ENCODE peak calls at places on chromosome 7, in four cellular contexts. V is HCT116, Z is K562, H is transverse colon. Y is an unnamed sample.

GRCh38 chr7:22781230-22781711 is 41.4 kb downstream of the TOMM7 start:
- DNase-seq in Z (peak; percentile 22), V (no peak), H (no peak), Y (no peak)

GRCh38 chr7:89687266-89687665 is 467.0 kb upstream of the STEAP1 start:
- DNase-seq in V (no peak), H (no peak), Z (no peak), Y (no peak)

GRCh38 chr7:49774459-49775064 is 1.1 kb downstream of the VWC2 start:
- DNase-seq in Z (no peak), H (no peak), V (no peak), Y (no peak)

GRCh38 chr7:41107938-41108448 is 594.9 kb downstream of the INHBA start:
- DNase-seq in H (no peak), Z (no peak), V (no peak), Y (no peak)

GRCh38 chr7:151251926-151252835 is 3.7 kb upstream of the SMARCD3 start:
- DNase-seq in V (no peak), H (peak; percentile 54), Z (peak; percentile 89), Y (no peak)

GRCh38 chr7:121202834-121203233 is 126.0 kb upstream of the WNT16 start:
- DNase-seq in Z (no peak), V (peak; percentile 3), H (no peak), Y (no peak)

GRCh38 chr7:87818336-87818735 is 57.8 kb downstream of the SLC25A40 start:
- DNase-seq in V (no peak), H (no peak), Z (no peak), Y (no peak)

GRCh38 chr7:141701489-141702046 is 398 bp downstream of the DENND11 start:
- DNase-seq in Z (peak; percentile 27), H (peak; percentile 59), V (no peak), Y (peak; percentile 18)

GRCh38 chr7:145534301-145534700 is 582.3 kb upstream of the CNTNAP2 start:
- DNase-seq in Z (no peak), H (no peak), V (no peak), Y (no peak)

GRCh38 chr7:128932862-128933821 is 4.6 kb upstream of the IRF5 start:
- DNase-seq in Z (no peak), V (no peak), H (peak; percentile 58), Y (no peak)

GRCh38 chr7:50684011-50684701 is 98.5 kb downstream of the GRB10 start:
- DNase-seq in V (no peak), Z (no peak), H (no peak), Y (no peak)

GRCh38 chr7:124702385-124702784 is 63.2 kb downstream of the GPR37 start:
- DNase-seq in Z (no peak), H (no peak), V (no peak), Y (no peak)

GRCh38 chr7:51310131-51310583 is 6.5 kb downstream of the COBL start:
- DNase-seq in V (no peak), Z (no peak), H (no peak), Y (no peak)

GRCh38 chr7:134547738-134548054 is 1.2 kb upstream of the AKR1B15 start:
- DNase-seq in H (peak; percentile 76), V (no peak), Z (peak; percentile 84), Y (peak; percentile 62)

GRCh38 chr7:28919510-28919909 is 38.6 kb downstream of the TRIL start:
- DNase-seq in H (no peak), Z (no peak), V (no peak), Y (no peak)

GRCh38 chr7:604038-604883 is 84.6 kb upstream of the PDGFA start:
- DNase-seq in H (peak; percentile 82), Z (peak; percentile 86), V (no peak), Y (peak; percentile 45)
- TF ChIP-seq POLR2A in H (peak; percentile 66), Z (peak; percentile 86), V (no peak), Y (no peak)

GRCh38 chr7:55081067-55081853 is 62.4 kb downstream of the EGFR start:
- DNase-seq in Z (no peak), V (no peak), H (no peak), Y (no peak)

GRCh38 chr7:55077581-55078410 is 59.0 kb downstream of the EGFR start:
- DNase-seq in Z (no peak), V (no peak), H (peak; percentile 93), Y (no peak)

GRCh38 chr7:55075464-55075971 is 56.7 kb downstream of the EGFR start:
- DNase-seq in V (no peak), Z (no peak), H (peak; percentile 37), Y (no peak)

GRCh38 chr7:55080000-55080629 is 61.3 kb downstream of the EGFR start:
- DNase-seq in V (no peak), H (no peak), Z (no peak), Y (no peak)

GRCh38 chr7:55078465-55079372 is 59.9 kb downstream of the EGFR start:
- DNase-seq in V (no peak), H (peak; percentile 81), Z (peak; percentile 17), Y (no peak)
- H3K27ac ChIP-seq in V (peak overlapping the region; percentile 39), H (peak overlapping the region; percentile 86), Z (no peak overlapping the region), Y (no peak overlapping the region)

GRCh38 chr7:101162551-101163280 is 2.7 kb downstream of the VGF start:
- DNase-seq in Z (peak; percentile 78), V (no peak), H (peak; percentile 57), Y (no peak)
- TF ChIP-seq POLR2AphosphoS5 in Z (no peak), V (peak; percentile 85), H (no peak), Y (no peak)

DNA sequence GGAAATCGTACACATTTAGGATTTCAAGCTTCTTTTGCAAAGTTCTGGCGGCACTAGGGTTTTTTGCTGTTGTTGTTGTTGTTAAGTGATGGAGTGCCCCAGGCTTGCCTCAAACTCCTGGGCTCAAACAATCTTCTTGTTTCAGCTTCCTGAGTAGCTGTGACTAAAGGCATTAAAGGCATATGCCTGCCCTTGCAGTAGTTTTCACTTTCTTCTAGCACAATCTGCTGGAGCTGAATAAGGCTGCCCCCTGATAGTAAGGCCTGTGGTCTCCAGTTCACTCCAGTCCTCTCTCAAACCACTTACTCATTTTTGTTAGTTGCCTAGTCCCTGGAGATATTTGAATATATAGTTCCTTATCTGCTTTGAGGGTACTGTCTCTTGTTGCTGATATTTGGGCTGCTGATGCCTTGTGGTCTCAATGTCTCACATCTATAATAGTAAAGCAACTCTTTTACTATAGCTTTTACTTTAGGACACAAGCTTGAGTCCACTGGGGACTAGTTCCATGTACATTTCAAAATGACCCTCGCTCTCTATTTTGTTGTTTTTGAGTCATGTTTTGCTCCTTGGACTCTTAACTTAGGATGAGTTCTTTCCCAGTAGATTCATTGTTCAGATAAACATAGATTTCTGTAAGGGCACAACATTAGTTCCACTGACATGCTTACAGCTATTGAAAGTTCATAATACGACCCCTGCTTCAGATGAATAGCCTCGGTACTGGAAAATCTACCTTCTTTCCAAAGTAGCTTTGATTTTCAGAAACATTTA is 25.5 kb downstream of the PHF14 start:
- DNase-seq in H (no peak), Z (peak; percentile 8), V (no peak), Y (no peak)
- TF ChIP-seq POLR2A in H (no peak), Z (no peak), V (no peak), Y (no peak)

GRCh38 chr7:130940907-130941306 is 206.9 kb upstream of the KLF14 start:
- DNase-seq in V (no peak), H (no peak), Z (no peak), Y (no peak)

GRCh38 chr7:130943336-130943901 is 209.4 kb upstream of the KLF14 start:
- DNase-seq in V (no peak), H (no peak), Z (peak; percentile 56), Y (no peak)

GRCh38 chr7:130941322-130942210 is 207.6 kb upstream of the KLF14 start:
- DNase-seq in H (peak; percentile 72), V (no peak), Z (peak; percentile 81), Y (peak; percentile 68)

GRCh38 chr7:130943981-130944380 is 210.0 kb upstream of the KLF14 start:
- DNase-seq in H (no peak), Z (no peak), V (no peak), Y (no peak)

GRCh38 chr7:130942211-130942964 is 208.4 kb upstream of the KLF14 start:
- DNase-seq in Z (peak; percentile 80), H (peak; percentile 69), V (no peak), Y (peak; percentile 55)
- H3K27ac ChIP-seq in Z (peak overlapping the region; percentile 93), H (peak overlapping the region; percentile 85), V (peak overlapping the region; percentile 85), Y (peak overlapping the region; percentile 79)

GRCh38 chr7:107208563-107208962 is 39.8 kb downstream of the HBP1 start:
- DNase-seq in V (no peak), Z (peak; percentile 28), H (no peak), Y (no peak)
- TF ChIP-seq POLR2AphosphoS5 in V (no peak), Z (no peak), H (no peak), Y (no peak)

DNA sequence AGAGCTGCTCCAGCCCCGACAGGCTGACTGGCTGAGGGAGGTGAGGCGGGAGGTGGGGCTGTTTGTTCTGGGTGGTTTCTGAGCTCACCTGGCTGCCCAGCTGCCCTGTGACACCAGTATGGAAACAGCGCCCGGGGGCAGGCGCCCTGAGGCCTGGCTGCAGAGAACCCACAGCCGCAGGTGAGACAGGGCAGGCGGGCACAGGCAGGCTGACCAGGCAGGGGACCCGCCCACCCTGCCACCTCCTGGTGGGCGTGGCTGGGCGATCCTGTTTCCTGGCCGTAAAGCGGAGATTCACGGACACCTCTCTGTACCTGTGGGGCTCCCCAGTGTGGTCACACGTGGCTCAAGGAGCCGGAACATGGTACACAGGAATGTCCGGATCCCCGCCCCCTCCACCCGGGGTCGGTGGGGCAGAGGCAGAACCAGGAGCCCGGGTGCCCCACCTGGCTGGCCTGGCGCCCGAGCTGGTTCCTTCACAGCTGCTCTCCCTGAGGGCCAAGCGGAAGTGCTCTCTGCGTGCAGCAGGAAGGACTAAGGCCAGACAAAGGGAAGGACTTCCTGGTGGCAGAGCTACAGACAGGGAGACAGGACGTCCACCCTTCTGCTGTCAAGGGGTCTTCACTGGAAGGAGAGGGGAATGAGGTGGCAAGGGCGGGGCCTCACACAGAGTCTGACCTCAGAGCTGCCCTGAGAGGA is 3.9 kb downstream of the MICALL2 start:
- DNase-seq in V (peak; percentile 63), Z (no peak), H (peak; percentile 87), Y (peak; percentile 88)
- TF ChIP-seq POLR2A in V (peak; percentile 30), Z (no peak), H (no peak), Y (peak; percentile 69)

GRCh38 chr7:44808914-44809393 is 12.5 kb downstream of the PPIA start:
- DNase-seq in H (no peak), V (no peak), Z (no peak), Y (no peak)

GRCh38 chr7:44811093-44811492 is 14.6 kb downstream of the PPIA start:
- DNase-seq in V (no peak), H (no peak), Z (no peak), Y (no peak)

GRCh38 chr7:44802418-44803025 is 6.0 kb downstream of the PPIA start:
- DNase-seq in H (no peak), Z (no peak), V (no peak), Y (no peak)

GRCh38 chr7:44801890-44802289 is 5.4 kb downstream of the PPIA start:
- DNase-seq in H (no peak), Z (no peak), V (no peak), Y (no peak)

DNA sequence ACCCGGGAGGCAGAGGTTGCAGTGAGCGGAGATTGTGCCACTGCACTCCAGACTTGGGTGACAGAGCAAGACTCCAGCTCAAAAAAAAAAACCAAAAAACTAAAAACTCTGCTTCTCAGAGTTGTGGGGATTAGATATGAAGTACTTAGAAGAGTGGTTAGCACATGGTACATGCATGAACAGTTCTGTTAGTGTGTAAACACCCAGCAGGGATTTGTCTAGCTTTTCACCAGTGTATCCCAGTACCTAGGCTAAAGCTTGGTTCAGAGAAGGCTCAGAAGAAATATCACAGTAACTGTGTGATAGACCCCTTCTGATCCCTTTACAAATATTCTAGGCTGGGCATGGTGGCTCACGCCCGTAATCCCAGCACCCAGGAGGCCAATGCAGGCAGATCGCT is 9.5 kb downstream of the PPIA start:
- DNase-seq in Z (no peak), V (no peak), H (no peak), Y (no peak)
- H3K27ac ChIP-seq in Z (no peak overlapping the region), V (no peak overlapping the region), H (no peak overlapping the region), Y (no peak overlapping the region)

GRCh38 chr7:100803398-100804161 is 23.7 kb downstream of the EPHB4 start:
- DNase-seq in V (no peak), Z (peak; percentile 84), H (peak; percentile 82), Y (peak; percentile 93)
- TF ChIP-seq POLR2AphosphoS5 in V (no peak), Z (peak; percentile 26), H (peak; percentile 23), Y (peak; percentile 92)

Y was measured in prostate gland.